ENCODE peak calls at places on chromosomes 6 and 20, in six cellular contexts. S is body of pancreas, Y is skeletal muscle cell, W is astrocyte of the spinal cord, O is heart left ventricle, D is transverse colon. M is an unnamed sample.

GRCh38 chr6:5379647-5380242 is 118.4 kb downstream of the FARS2 start:
- DNase-seq in O (no peak), Y (no peak), D (peak), W (peak), S (no peak), M (no peak)

GRCh38 chr6:35079311-35080000 is 61.7 kb downstream of the TCP11 start:
- DNase-seq in W (no peak), O (no peak), D (no peak), S (no peak), Y (no peak), M (no peak)

GRCh38 chr6:122408697-122409458 is 9.4 kb downstream of the HSF2 start:
- DNase-seq in W (no peak), D (no peak), S (no peak), Y (no peak), O (no peak), M (no peak)

GRCh38 chr6:130997061-130997753 is 65.8 kb downstream of the EPB41L2 start:
- DNase-seq in Y (no peak), D (no peak), W (peak), O (no peak), S (no peak), M (no peak)

GRCh38 chr6:47438481-47439347 is 38.9 kb upstream of the CD2AP start:
- DNase-seq in Y (no peak), W (no peak), S (no peak), O (no peak), D (no peak), M (peak)

GRCh38 chr6:47710295-47710694 is 11.9 kb downstream of the ADGRF4 start:
- DNase-seq in W (no peak), D (no peak), S (no peak), O (no peak), Y (no peak), M (no peak)

GRCh38 chr6:7507600-7507999 is 33.9 kb upstream of the DSP start:
- DNase-seq in S (no peak), Y (no peak), D (no peak), W (no peak), O (no peak), M (no peak)

GRCh38 chr20:49685809-49686208 is 27.9 kb downstream of the B4GALT5 start:
- DNase-seq in W (peak), D (no peak), S (no peak), Y (no peak), O (no peak), M (no peak)

GRCh38 chr6:303948-304558 is 11.8 kb downstream of the DUSP22 start:
- DNase-seq in W (no peak), Y (no peak), O (no peak), S (no peak), D (no peak), M (no peak)

GRCh38 chr6:107511410-107512070 is 21.6 kb downstream of the SOBP start:
- DNase-seq in D (no peak), W (peak), Y (no peak), O (peak), S (no peak), M (no peak)

GRCh38 chr6:84450018-84450417 is 222.6 kb upstream of the CEP162 start:
- DNase-seq in W (no peak), S (no peak), D (no peak), O (no peak), Y (no peak), M (no peak)

GRCh38 chr6:156752666-156753301 is 24.4 kb upstream of the ARID1B start:
- DNase-seq in O (no peak), S (peak), D (peak), Y (no peak), W (no peak), M (peak)

GRCh38 chr6:105799051-105799450 is 287.1 kb upstream of the PRDM1 start:
- DNase-seq in S (no peak), Y (peak), O (no peak), D (peak), W (no peak), M (peak)

GRCh38 chr6:42203217-42203616 is 8.5 kb upstream of the GUCA1B start:
- DNase-seq in S (no peak), O (no peak), D (no peak), Y (no peak), W (no peak), M (no peak)

GRCh38 chr6:5899216-5900045 is 107.3 kb downstream of the NRN1 start:
- DNase-seq in O (peak), S (no peak), Y (no peak), D (no peak), W (no peak), M (no peak)

GRCh38 chr6:75691012-75691411 is 58.0 kb upstream of the MYO6 start:
- DNase-seq in S (no peak), Y (peak), W (peak), O (no peak), D (no peak), M (no peak)

GRCh38 chr6:144678844-144679243 is 393.7 kb downstream of the UTRN start:
- DNase-seq in Y (peak), O (no peak), S (no peak), D (no peak), W (peak), M (no peak)

GRCh38 chr6:119395192-119395591 is 45.6 kb upstream of the MAN1A1 start:
- DNase-seq in D (no peak), W (no peak), S (no peak), Y (no peak), O (no peak), M (no peak)

GRCh38 chr20:32028647-32029372 is 18.6 kb downstream of the CCM2L start:
- DNase-seq in Y (no peak), W (peak), O (no peak), D (no peak), S (no peak), M (no peak)

GRCh38 chr6:87391334-87391733 is 16.4 kb upstream of the CFAP206 start:
- DNase-seq in O (no peak), S (no peak), Y (peak), W (peak), D (no peak), M (no peak)

GRCh38 chr6:161222706-161223234 is 51.1 kb downstream of the AGPAT4 start:
- DNase-seq in Y (no peak), S (no peak), D (no peak), W (no peak), O (no peak), M (no peak)

GRCh38 chr20:51732454-51732791 is 35.8 kb downstream of the ATP9A start:
- DNase-seq in S (no peak), D (no peak), W (peak), O (no peak), Y (no peak), M (no peak)

GRCh38 chr6:157512081-157512682 is 131.2 kb downstream of the ZDHHC14 start:
- DNase-seq in W (no peak), Y (no peak), S (no peak), O (no peak), D (no peak), M (no peak)

GRCh38 chr6:1636971-1637871 is 27.5 kb downstream of the FOXC1 start:
- DNase-seq in O (no peak), S (peak), Y (no peak), D (no peak), W (no peak), M (peak)

GRCh38 chr6:67094431-67094830 is 1387.4 kb upstream of the EYS start:
- DNase-seq in O (no peak), Y (no peak), S (no peak), W (no peak), D (no peak), M (no peak)

DNA sequence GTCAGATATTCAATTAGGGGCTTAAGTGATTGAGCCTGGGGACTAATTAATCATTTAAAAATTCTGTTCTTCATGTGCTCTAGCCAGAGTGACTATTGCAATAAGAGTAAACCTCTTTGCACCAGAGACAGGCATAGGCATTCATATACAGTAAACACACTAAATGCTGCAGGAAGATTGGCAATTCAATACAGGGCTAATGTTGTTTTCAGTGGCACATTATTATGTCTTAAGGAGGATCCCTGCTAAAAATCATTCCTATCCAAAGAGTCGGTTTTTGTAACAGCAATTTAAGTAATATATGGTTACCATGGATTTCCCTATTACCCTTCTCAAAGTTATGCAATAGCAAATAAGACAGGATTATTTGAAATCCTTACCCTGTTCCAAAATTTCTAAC is 1.3 kb downstream of the PDE7B start:
- DNase-seq in O (no peak), Y (no peak), S (no peak), D (no peak), W (peak), M (no peak)
- H3K4me3 ChIP-seq in O (peak), Y (peak), S (no peak), D (peak), W (peak), M (no peak)

GRCh38 chr6:165986647-165987482 is 180.8 kb downstream of the TBXT start:
- DNase-seq in D (no peak), W (peak), O (no peak), Y (no peak), S (no peak), M (peak)

GRCh38 chr6:165983112-165984072 is 184.3 kb downstream of the TBXT start:
- DNase-seq in O (no peak), Y (no peak), D (no peak), W (no peak), S (no peak), M (no peak)

GRCh38 chr6:165984743-165985142 is 182.9 kb downstream of the TBXT start:
- DNase-seq in W (no peak), O (no peak), S (no peak), D (no peak), Y (no peak), M (no peak)

GRCh38 chr6:165985926-165986646 is 181.6 kb downstream of the TBXT start:
- DNase-seq in S (no peak), D (no peak), Y (no peak), W (no peak), O (no peak), M (no peak)

GRCh38 chr6:165985281-165985925 is 182.2 kb downstream of the TBXT start:
- DNase-seq in W (no peak), O (no peak), S (no peak), Y (no peak), D (no peak), M (no peak)
- H3K4me3 ChIP-seq in W (no peak), O (peak), S (no peak), Y (no peak), D (peak), M (no peak)

GRCh38 chr6:4351506-4351852 is 216.1 kb upstream of the ECI2 start:
- DNase-seq in S (no peak), W (no peak), D (no peak), O (no peak), Y (no peak), M (no peak)

GRCh38 chr6:4351857-4352669 is 216.7 kb upstream of the ECI2 start:
- DNase-seq in O (peak), W (peak), Y (peak), S (peak), D (peak), M (peak)

GRCh38 chr6:4349323-4349722 is 213.9 kb upstream of the ECI2 start:
- DNase-seq in D (no peak), O (no peak), W (no peak), Y (no peak), S (no peak), M (no peak)

GRCh38 chr6:4349931-4350330 is 214.6 kb upstream of the ECI2 start:
- DNase-seq in W (no peak), D (no peak), Y (no peak), O (no peak), S (no peak), M (no peak)

DNA sequence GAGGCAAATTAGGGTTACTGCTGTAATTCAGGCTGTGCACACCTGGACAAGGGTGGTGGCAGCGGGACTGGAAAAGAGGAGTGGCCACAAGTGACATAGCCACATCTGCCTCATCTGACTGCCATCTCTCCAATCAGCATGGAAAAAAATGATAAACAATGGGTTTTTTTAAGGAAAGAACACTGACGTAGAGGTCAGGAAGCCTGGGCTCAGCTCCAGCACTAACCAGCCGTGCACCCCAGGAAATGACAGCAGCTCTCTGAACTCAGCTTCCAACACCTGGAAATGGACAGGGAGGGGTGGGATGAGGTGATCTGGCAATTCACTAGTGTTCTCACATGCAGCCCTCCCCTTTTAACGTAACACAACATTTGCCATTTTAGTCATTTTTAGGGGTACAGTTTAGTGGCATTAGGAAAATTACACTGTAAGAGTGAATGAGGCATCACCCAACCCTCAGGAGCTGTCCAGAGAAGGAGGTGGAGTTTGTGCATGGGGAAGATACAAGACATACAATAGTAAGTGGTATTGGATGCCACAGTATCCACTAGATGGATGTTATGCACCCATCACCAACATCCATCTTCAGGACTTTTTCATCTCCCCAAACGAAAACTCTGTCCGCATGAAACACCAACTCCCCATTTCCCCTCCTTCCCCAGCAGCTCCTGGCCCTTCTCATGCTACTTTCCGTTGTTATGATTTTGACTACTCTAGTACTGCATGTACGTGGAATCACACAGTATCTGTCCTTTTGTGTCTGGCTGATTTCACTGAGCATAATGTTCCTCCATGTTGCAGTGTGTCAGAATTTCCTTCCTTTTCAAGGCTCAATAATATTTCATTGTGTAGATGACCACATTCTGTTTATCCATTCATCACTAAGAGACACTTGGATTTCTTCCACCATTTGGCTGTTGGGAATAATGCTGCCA is 215.5 kb upstream of the ECI2 start:
- DNase-seq in D (no peak), W (peak), Y (no peak), S (no peak), O (no peak), M (peak)
- H3K4me3 ChIP-seq in D (no peak), W (no peak), Y (no peak), S (no peak), O (no peak), M (no peak)

DNA sequence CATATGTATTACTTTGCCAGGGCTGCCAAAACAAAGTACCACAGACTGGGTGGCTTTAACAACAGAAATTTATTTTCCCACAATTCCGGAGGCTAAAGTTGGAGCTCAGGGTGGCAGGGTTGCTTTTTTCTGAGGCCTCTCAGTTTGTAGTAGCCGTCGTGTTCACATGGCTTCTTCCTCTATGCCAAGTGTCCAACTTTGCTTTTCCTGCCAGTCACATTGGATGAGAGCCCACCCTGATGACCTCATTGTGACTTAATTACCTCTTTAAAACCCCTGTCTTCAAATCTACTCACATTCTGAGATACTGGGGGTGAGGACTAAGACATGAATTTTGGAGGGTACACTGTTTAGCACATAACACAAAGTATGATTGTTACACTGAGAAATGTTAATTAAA is 9.9 kb upstream of the ECT2L start:
- DNase-seq in W (peak), D (no peak), O (no peak), S (no peak), Y (no peak), M (no peak)
- H3K4me3 ChIP-seq in W (no peak), D (no peak), O (no peak), S (no peak), Y (no peak), M (no peak)

DNA sequence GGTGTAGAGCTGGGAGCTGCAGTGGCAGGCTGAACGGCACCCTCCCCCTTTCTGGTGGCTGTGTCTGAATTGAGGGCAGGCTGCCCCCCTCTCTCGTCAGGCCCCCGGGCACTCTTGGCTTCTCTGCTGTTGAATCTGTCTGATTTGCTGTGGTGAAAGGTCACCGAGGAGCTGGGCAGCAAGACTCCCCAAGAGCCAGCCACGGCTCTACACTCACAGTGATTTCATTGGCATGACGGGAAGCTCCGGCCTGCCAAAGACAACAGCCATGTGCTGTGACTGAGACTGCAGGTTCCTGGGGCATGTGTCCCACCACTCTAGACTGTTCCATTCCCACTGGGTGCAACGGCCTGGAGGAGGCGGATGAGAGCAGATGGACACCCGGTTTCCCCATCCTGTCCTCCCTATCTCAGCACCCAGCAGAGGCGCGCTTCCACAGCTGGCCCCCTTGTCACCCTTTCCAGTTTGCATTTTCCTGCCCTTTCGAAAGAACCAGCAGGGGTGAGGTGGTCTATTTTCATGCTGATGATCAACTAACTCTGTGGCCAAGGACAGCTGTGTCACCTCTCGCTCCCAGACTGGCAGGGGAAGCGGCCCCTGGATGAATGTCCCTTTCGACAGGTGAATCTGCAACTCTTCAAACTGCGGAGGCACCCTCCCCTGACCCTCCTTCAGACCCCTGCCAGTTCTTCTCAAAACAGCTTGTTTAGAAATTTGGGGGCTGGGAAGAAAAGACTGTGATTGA is 2.2 kb downstream of the APCDD1L start:
- DNase-seq in W (no peak), S (no peak), D (no peak), O (no peak), Y (no peak), M (peak)
- H3K4me3 ChIP-seq in W (peak), S (no peak), D (no peak), O (no peak), Y (no peak), M (no peak)

GRCh38 chr6:90237350-90237990 is 59.2 kb downstream of the BACH2 start:
- DNase-seq in S (no peak), Y (no peak), W (no peak), D (no peak), O (no peak), M (no peak)
- H3K4me3 ChIP-seq in S (no peak), Y (no peak), W (no peak), D (no peak), O (no peak), M (no peak)

GRCh38 chr6:83431545-83432165 is 804 bp upstream of the ME1 start:
- DNase-seq in Y (no peak), D (peak), O (no peak), W (no peak), S (peak), M (no peak)
- H3K4me3 ChIP-seq in Y (peak), D (peak), O (peak), W (peak), S (no peak), M (no peak)